ENCODE peak calls at places on chromosomes 1 and 21, in seven cellular contexts. One of them, this sample, is unnamed.

GRCh38 chr1:23169727-23170335 is 1.2 kb upstream of the LUZP1 start:
- DNase-seq in HT-29: peak
- DNase-seq in esophagus muscularis mucosa: no peak
- DNase-seq in pulmonary artery endothelial cell: peak
- DNase-seq in stimulated activated CD4-positive, alpha-beta T cell treated with anti-CD3 and anti-CD28 coated beads, Interleukin-4, amount 100 ng/mL, for 48 hours: no peak
- DNase-seq in amygdala: no peak
- DNase-seq in WTC11: no peak
- DNase-seq in this sample: no peak

GRCh38 chr21:34166468-34166867 is 93.1 kb downstream of the MRPS6 start:
- DNase-seq in amygdala: no peak
- DNase-seq in esophagus muscularis mucosa: no peak
- DNase-seq in WTC11: no peak
- DNase-seq in stimulated activated CD4-positive, alpha-beta T cell treated with anti-CD3 and anti-CD28 coated beads, Interleukin-4, amount 100 ng/mL, for 48 hours: no peak
- DNase-seq in pulmonary artery endothelial cell: no peak
- DNase-seq in HT-29: no peak
- DNase-seq in this sample: peak

GRCh38 chr1:39561321-39561720 is 15.3 kb downstream of the PABPC4 start:
- DNase-seq in pulmonary artery endothelial cell: no peak
- DNase-seq in HT-29: no peak
- DNase-seq in WTC11: no peak
- DNase-seq in stimulated activated CD4-positive, alpha-beta T cell treated with anti-CD3 and anti-CD28 coated beads, Interleukin-4, amount 100 ng/mL, for 48 hours: no peak
- DNase-seq in amygdala: no peak
- DNase-seq in esophagus muscularis mucosa: no peak
- DNase-seq in this sample: no peak

GRCh38 chr1:74812180-74812541 is 79.2 kb downstream of the TYW3 start:
- DNase-seq in esophagus muscularis mucosa: no peak
- DNase-seq in stimulated activated CD4-positive, alpha-beta T cell treated with anti-CD3 and anti-CD28 coated beads, Interleukin-4, amount 100 ng/mL, for 48 hours: no peak
- DNase-seq in HT-29: no peak
- DNase-seq in amygdala: no peak
- DNase-seq in pulmonary artery endothelial cell: no peak
- DNase-seq in WTC11: no peak
- DNase-seq in this sample: no peak

GRCh38 chr1:151166506-151166956 is 587 bp downstream of the SCNM1 start:
- DNase-seq in amygdala: no peak
- DNase-seq in pulmonary artery endothelial cell: no peak
- DNase-seq in WTC11: no peak
- DNase-seq in stimulated activated CD4-positive, alpha-beta T cell treated with anti-CD3 and anti-CD28 coated beads, Interleukin-4, amount 100 ng/mL, for 48 hours: no peak
- DNase-seq in esophagus muscularis mucosa: no peak
- DNase-seq in HT-29: no peak
- DNase-seq in this sample: peak

GRCh38 chr1:47596328-47596727 is 158.5 kb downstream of the FOXD2 start:
- DNase-seq in amygdala: no peak
- DNase-seq in pulmonary artery endothelial cell: no peak
- DNase-seq in WTC11: no peak
- DNase-seq in esophagus muscularis mucosa: peak
- DNase-seq in HT-29: no peak
- DNase-seq in stimulated activated CD4-positive, alpha-beta T cell treated with anti-CD3 and anti-CD28 coated beads, Interleukin-4, amount 100 ng/mL, for 48 hours: no peak
- DNase-seq in this sample: no peak

GRCh38 chr1:37244815-37245214 is 210.5 kb upstream of the GRIK3 start:
- DNase-seq in esophagus muscularis mucosa: no peak
- DNase-seq in stimulated activated CD4-positive, alpha-beta T cell treated with anti-CD3 and anti-CD28 coated beads, Interleukin-4, amount 100 ng/mL, for 48 hours: no peak
- DNase-seq in pulmonary artery endothelial cell: no peak
- DNase-seq in WTC11: no peak
- DNase-seq in amygdala: no peak
- DNase-seq in HT-29: no peak
- DNase-seq in this sample: no peak

GRCh38 chr1:117096871-117097842 is 24.4 kb downstream of the TRIM45 start:
- DNase-seq in WTC11: no peak
- DNase-seq in HT-29: no peak
- DNase-seq in stimulated activated CD4-positive, alpha-beta T cell treated with anti-CD3 and anti-CD28 coated beads, Interleukin-4, amount 100 ng/mL, for 48 hours: no peak
- DNase-seq in amygdala: no peak
- DNase-seq in pulmonary artery endothelial cell: no peak
- DNase-seq in esophagus muscularis mucosa: no peak
- DNase-seq in this sample: no peak

GRCh38 chr1:3237994-3238704 is 169.1 kb downstream of the PRDM16 start:
- DNase-seq in pulmonary artery endothelial cell: no peak
- DNase-seq in esophagus muscularis mucosa: no peak
- DNase-seq in stimulated activated CD4-positive, alpha-beta T cell treated with anti-CD3 and anti-CD28 coated beads, Interleukin-4, amount 100 ng/mL, for 48 hours: no peak
- DNase-seq in amygdala: no peak
- DNase-seq in HT-29: no peak
- DNase-seq in WTC11: no peak
- DNase-seq in this sample: no peak

GRCh38 chr1:116574581-116575291 is 3.9 kb upstream of the CD58 start:
- DNase-seq in WTC11: peak
- DNase-seq in pulmonary artery endothelial cell: no peak
- DNase-seq in esophagus muscularis mucosa: peak
- DNase-seq in stimulated activated CD4-positive, alpha-beta T cell treated with anti-CD3 and anti-CD28 coated beads, Interleukin-4, amount 100 ng/mL, for 48 hours: no peak
- DNase-seq in amygdala: no peak
- DNase-seq in HT-29: peak
- DNase-seq in this sample: peak

GRCh38 chr1:37478890-37479254 is 4.5 kb downstream of the ZC3H12A start:
- DNase-seq in WTC11: no peak
- DNase-seq in pulmonary artery endothelial cell: no peak
- DNase-seq in HT-29: no peak
- DNase-seq in stimulated activated CD4-positive, alpha-beta T cell treated with anti-CD3 and anti-CD28 coated beads, Interleukin-4, amount 100 ng/mL, for 48 hours: no peak
- DNase-seq in amygdala: no peak
- DNase-seq in esophagus muscularis mucosa: no peak
- DNase-seq in this sample: no peak

GRCh38 chr1:79373481-79374132 is 367.1 kb upstream of the ADGRL4 start:
- DNase-seq in amygdala: no peak
- DNase-seq in stimulated activated CD4-positive, alpha-beta T cell treated with anti-CD3 and anti-CD28 coated beads, Interleukin-4, amount 100 ng/mL, for 48 hours: no peak
- DNase-seq in pulmonary artery endothelial cell: no peak
- DNase-seq in WTC11: no peak
- DNase-seq in HT-29: no peak
- DNase-seq in esophagus muscularis mucosa: no peak
- DNase-seq in this sample: no peak

GRCh38 chr1:198970919-198971318 is 332.1 kb downstream of the PTPRC start:
- DNase-seq in esophagus muscularis mucosa: no peak
- DNase-seq in pulmonary artery endothelial cell: no peak
- DNase-seq in stimulated activated CD4-positive, alpha-beta T cell treated with anti-CD3 and anti-CD28 coated beads, Interleukin-4, amount 100 ng/mL, for 48 hours: no peak
- DNase-seq in WTC11: no peak
- DNase-seq in HT-29: peak
- DNase-seq in amygdala: no peak
- DNase-seq in this sample: no peak

GRCh38 chr21:25842925-25843324 is 108.2 kb downstream of the GABPA start:
- DNase-seq in pulmonary artery endothelial cell: no peak
- DNase-seq in HT-29: no peak
- DNase-seq in stimulated activated CD4-positive, alpha-beta T cell treated with anti-CD3 and anti-CD28 coated beads, Interleukin-4, amount 100 ng/mL, for 48 hours: no peak
- DNase-seq in amygdala: no peak
- DNase-seq in WTC11: no peak
- DNase-seq in esophagus muscularis mucosa: no peak
- DNase-seq in this sample: no peak

GRCh38 chr1:84156210-84156621 is 12.1 kb downstream of the PRKACB start:
- DNase-seq in HT-29: peak
- DNase-seq in amygdala: no peak
- DNase-seq in WTC11: no peak
- DNase-seq in esophagus muscularis mucosa: no peak
- DNase-seq in pulmonary artery endothelial cell: peak
- DNase-seq in stimulated activated CD4-positive, alpha-beta T cell treated with anti-CD3 and anti-CD28 coated beads, Interleukin-4, amount 100 ng/mL, for 48 hours: no peak
- DNase-seq in this sample: no peak

GRCh38 chr1:92444351-92444750 is 42.4 kb downstream of the GFI1 start:
- DNase-seq in HT-29: no peak
- DNase-seq in amygdala: no peak
- DNase-seq in stimulated activated CD4-positive, alpha-beta T cell treated with anti-CD3 and anti-CD28 coated beads, Interleukin-4, amount 100 ng/mL, for 48 hours: no peak
- DNase-seq in WTC11: no peak
- DNase-seq in pulmonary artery endothelial cell: no peak
- DNase-seq in esophagus muscularis mucosa: peak
- DNase-seq in this sample: no peak

GRCh38 chr21:29639366-29640232 is 300.2 kb downstream of the GRIK1 start:
- DNase-seq in WTC11: no peak
- DNase-seq in HT-29: no peak
- DNase-seq in amygdala: no peak
- DNase-seq in esophagus muscularis mucosa: no peak
- DNase-seq in stimulated activated CD4-positive, alpha-beta T cell treated with anti-CD3 and anti-CD28 coated beads, Interleukin-4, amount 100 ng/mL, for 48 hours: no peak
- DNase-seq in pulmonary artery endothelial cell: no peak
- DNase-seq in this sample: no peak

GRCh38 chr1:13699936-13700520 is at the start of gene PRDM2:
- DNase-seq in HT-29: no peak
- DNase-seq in amygdala: no peak
- DNase-seq in WTC11: peak
- DNase-seq in stimulated activated CD4-positive, alpha-beta T cell treated with anti-CD3 and anti-CD28 coated beads, Interleukin-4, amount 100 ng/mL, for 48 hours: peak
- DNase-seq in esophagus muscularis mucosa: no peak
- DNase-seq in pulmonary artery endothelial cell: no peak
- DNase-seq in this sample: peak

GRCh38 chr1:24416666-24417391 is 1.2 kb downstream of the NIPAL3 start:
- DNase-seq in pulmonary artery endothelial cell: no peak
- DNase-seq in WTC11: no peak
- DNase-seq in stimulated activated CD4-positive, alpha-beta T cell treated with anti-CD3 and anti-CD28 coated beads, Interleukin-4, amount 100 ng/mL, for 48 hours: no peak
- DNase-seq in esophagus muscularis mucosa: no peak
- DNase-seq in HT-29: peak
- DNase-seq in amygdala: no peak
- DNase-seq in this sample: peak

GRCh38 chr1:107739183-107739582 is 225.8 kb downstream of the VAV3 start:
- DNase-seq in stimulated activated CD4-positive, alpha-beta T cell treated with anti-CD3 and anti-CD28 coated beads, Interleukin-4, amount 100 ng/mL, for 48 hours: no peak
- DNase-seq in amygdala: no peak
- DNase-seq in HT-29: no peak
- DNase-seq in esophagus muscularis mucosa: no peak
- DNase-seq in pulmonary artery endothelial cell: no peak
- DNase-seq in WTC11: no peak
- DNase-seq in this sample: no peak

GRCh38 chr1:68322837-68323687 is 90.7 kb upstream of the WLS start:
- DNase-seq in pulmonary artery endothelial cell: no peak
- DNase-seq in HT-29: no peak
- DNase-seq in esophagus muscularis mucosa: no peak
- DNase-seq in amygdala: no peak
- DNase-seq in stimulated activated CD4-positive, alpha-beta T cell treated with anti-CD3 and anti-CD28 coated beads, Interleukin-4, amount 100 ng/mL, for 48 hours: no peak
- DNase-seq in WTC11: no peak
- DNase-seq in this sample: no peak

GRCh38 chr1:72284398-72285073 is 2.2 kb upstream of the NEGR1 start:
- DNase-seq in WTC11: peak
- DNase-seq in pulmonary artery endothelial cell: no peak
- DNase-seq in esophagus muscularis mucosa: no peak
- DNase-seq in amygdala: no peak
- DNase-seq in stimulated activated CD4-positive, alpha-beta T cell treated with anti-CD3 and anti-CD28 coated beads, Interleukin-4, amount 100 ng/mL, for 48 hours: no peak
- DNase-seq in HT-29: no peak
- DNase-seq in this sample: peak

GRCh38 chr1:155006601-155007101 is 4.0 kb downstream of the ZBTB7B start:
- DNase-seq in esophagus muscularis mucosa: no peak
- DNase-seq in amygdala: no peak
- DNase-seq in pulmonary artery endothelial cell: no peak
- DNase-seq in HT-29: no peak
- DNase-seq in WTC11: no peak
- DNase-seq in stimulated activated CD4-positive, alpha-beta T cell treated with anti-CD3 and anti-CD28 coated beads, Interleukin-4, amount 100 ng/mL, for 48 hours: no peak
- DNase-seq in this sample: peak

GRCh38 chr1:174358344-174358743 is 89.4 kb upstream of the GPR52 start:
- DNase-seq in pulmonary artery endothelial cell: no peak
- DNase-seq in esophagus muscularis mucosa: no peak
- DNase-seq in HT-29: peak
- DNase-seq in stimulated activated CD4-positive, alpha-beta T cell treated with anti-CD3 and anti-CD28 coated beads, Interleukin-4, amount 100 ng/mL, for 48 hours: no peak
- DNase-seq in amygdala: no peak
- DNase-seq in WTC11: no peak
- DNase-seq in this sample: no peak

GRCh38 chr1:19435181-19435580 is 50.2 kb downstream of the CAPZB start:
- DNase-seq in esophagus muscularis mucosa: no peak
- DNase-seq in pulmonary artery endothelial cell: no peak
- DNase-seq in stimulated activated CD4-positive, alpha-beta T cell treated with anti-CD3 and anti-CD28 coated beads, Interleukin-4, amount 100 ng/mL, for 48 hours: no peak
- DNase-seq in HT-29: no peak
- DNase-seq in WTC11: no peak
- DNase-seq in amygdala: no peak
- DNase-seq in this sample: no peak

GRCh38 chr1:110383311-110383990 is 7.4 kb downstream of the SLC16A4 start:
- DNase-seq in amygdala: no peak
- DNase-seq in stimulated activated CD4-positive, alpha-beta T cell treated with anti-CD3 and anti-CD28 coated beads, Interleukin-4, amount 100 ng/mL, for 48 hours: no peak
- DNase-seq in esophagus muscularis mucosa: no peak
- DNase-seq in HT-29: peak
- DNase-seq in pulmonary artery endothelial cell: no peak
- DNase-seq in WTC11: no peak
- DNase-seq in this sample: peak